ENCODE peak calls at places on chromosomes 12 and 14, in six cellular contexts. V is heart right ventricle, C is esophagus muscularis mucosa, S is left ventricle myocardium inferior, E is hepatocyte, N is WERI-Rb-1. T is an unnamed sample. For H3K27me3, the result is how much of the 10 kb centered on the place peaks cover.

GRCh38 chr14:89915114-89915878 is 39.2 kb downstream of the EFCAB11 start:
- DNase-seq in V (peak), C (no peak), S (peak), E (peak), N (peak), T (peak)

GRCh38 chr12:124392271-124392990 is 97.5 kb downstream of the RFLNA start:
- DNase-seq in V (no peak), C (no peak), S (no peak), E (no peak), N (peak), T (no peak)

GRCh38 chr12:617304-617915 is 45.8 kb downstream of the NINJ2 start:
- DNase-seq in V (peak), C (no peak), S (peak), E (peak), N (no peak), T (no peak)

GRCh38 chr12:114913871-114914801 is 230.2 kb upstream of the TBX3 start:
- DNase-seq in V (no peak), C (no peak), S (no peak), E (no peak), N (peak), T (no peak)

GRCh38 chr12:58877243-58877743 is 43.0 kb downstream of the LRIG3 start:
- DNase-seq in V (no peak), C (no peak), S (no peak), E (peak), N (no peak), T (no peak)

GRCh38 chr14:24356208-24356607 is 11.8 kb upstream of the NFATC4 start:
- DNase-seq in V (no peak), C (no peak), S (no peak), E (no peak), N (no peak), T (no peak)

GRCh38 chr14:43408472-43408871 is 1098.6 kb downstream of the FSCB start:
- DNase-seq in V (no peak), C (no peak), S (no peak), E (no peak), N (no peak), T (no peak)

GRCh38 chr12:823043-823698 is 70.8 kb downstream of the WNK1 start:
- DNase-seq in V (no peak), C (no peak), S (no peak), E (no peak), N (no peak), T (no peak)

GRCh38 chr14:95370076-95370475 is 50.4 kb upstream of the CLMN start:
- DNase-seq in V (no peak), C (no peak), S (no peak), E (no peak), N (no peak), T (no peak)

GRCh38 chr14:104794099-104794498 is 1.4 kb downstream of the AKT1 start:
- DNase-seq in V (no peak), C (no peak), S (no peak), E (peak), N (peak), T (no peak)

GRCh38 chr12:16150290-16150689 is 127.2 kb downstream of the SLC15A5 start:
- DNase-seq in V (no peak), C (no peak), S (no peak), E (no peak), N (no peak), T (no peak)

GRCh38 chr12:15688838-15689237 is 100.3 kb downstream of the EPS8 start:
- DNase-seq in V (no peak), C (no peak), S (no peak), E (no peak), N (no peak), T (no peak)

GRCh38 chr12:2256915-2257314 is 204.1 kb downstream of the CACNA1C start:
- DNase-seq in V (no peak), C (no peak), S (no peak), E (no peak), N (no peak), T (no peak)

GRCh38 chr12:130813436-130813835 is 25.6 kb downstream of the STX2 start:
- DNase-seq in V (no peak), C (no peak), S (no peak), E (no peak), N (no peak), T (no peak)

GRCh38 chr14:74579447-74580274 is 32.4 kb downstream of the LTBP2 start:
- DNase-seq in V (no peak), C (no peak), S (no peak), E (no peak), N (no peak), T (no peak)

GRCh38 chr14:99612737-99613330 is 8.8 kb upstream of the CCDC85C start:
- DNase-seq in V (no peak), C (no peak), S (no peak), E (peak), N (no peak), T (no peak)

GRCh38 chr14:35333347-35333730 is 41.2 kb downstream of the PSMA6 start:
- DNase-seq in V (no peak), C (no peak), S (no peak), E (peak), N (no peak), T (no peak)

GRCh38 chr14:68359862-68360552 is 432.9 kb downstream of the ZFP36L1 start:
- DNase-seq in V (peak), C (no peak), S (peak), E (peak), N (no peak), T (no peak)

GRCh38 chr12:95548539-95549391 is 2.5 kb downstream of the USP44 start:
- DNase-seq in V (peak), C (no peak), S (peak), E (peak), N (peak), T (peak)

GRCh38 chr12:120980800-120981368 is 2.5 kb downstream of the HNF1A start:
- DNase-seq in V (no peak), C (no peak), S (no peak), E (peak), N (no peak), T (no peak)

GRCh38 chr12:98679611-98680005 is 34.5 kb downstream of the APAF1 start:
- DNase-seq in V (no peak), C (no peak), S (no peak), E (no peak), N (no peak), T (no peak)

GRCh38 chr14:59301354-59301753 is 112.9 kb downstream of the DAAM1 start:
- DNase-seq in V (no peak), C (no peak), S (no peak), E (no peak), N (no peak), T (no peak)

GRCh38 chr14:63287661-63288483 is 30.9 kb downstream of the GPHB5 start:
- DNase-seq in V (no peak), C (no peak), S (no peak), E (no peak), N (no peak), T (no peak)

GRCh38 chr14:101813171-101813759 is 51.8 kb downstream of the PPP2R5C start:
- DNase-seq in V (peak), C (no peak), S (peak), E (no peak), N (no peak), T (no peak)

GRCh38 chr14:56378474-56378873 is 201.1 kb upstream of the TMEM260 start:
- DNase-seq in V (no peak), C (no peak), S (no peak), E (no peak), N (no peak), T (no peak)

GRCh38 chr12:131639270-131639940 is 71.5 kb upstream of the SFSWAP start:
- DNase-seq in V (no peak), C (no peak), S (no peak), E (peak), N (no peak), T (no peak)

GRCh38 chr12:109731231-109731731 is 17.7 kb downstream of the FAM222A start:
- DNase-seq in V (no peak), C (no peak), S (peak), E (no peak), N (peak), T (peak)

GRCh38 chr12:115004469-115005146 is 320.6 kb upstream of the TBX3 start:
- DNase-seq in V (no peak), C (no peak), S (no peak), E (no peak), N (no peak), T (no peak)

GRCh38 chr12:131441638-131442336 is 269.1 kb upstream of the SFSWAP start:
- DNase-seq in V (no peak), C (no peak), S (no peak), E (no peak), N (no peak), T (no peak)

GRCh38 chr12:583251-583869 is 79.9 kb downstream of the NINJ2 start:
- DNase-seq in V (peak), C (no peak), S (peak), E (peak), N (no peak), T (no peak)

GRCh38 chr14:22699801-22700564 is 55.8 kb upstream of the OR6J1 start:
- DNase-seq in V (no peak), C (no peak), S (no peak), E (no peak), N (no peak), T (no peak)

GRCh38 chr12:74415633-74416032 is 122.0 kb upstream of the ATXN7L3B start:
- DNase-seq in V (no peak), C (no peak), S (no peak), E (peak), N (no peak), T (no peak)

GRCh38 chr12:32134144-32134888 is 27.7 kb downstream of the BICD1 start:
- DNase-seq in V (no peak), C (no peak), S (no peak), E (no peak), N (no peak), T (no peak)

GRCh38 chr12:19411234-19412221 is 27.8 kb upstream of the AEBP2 start:
- DNase-seq in V (no peak), C (no peak), S (no peak), E (no peak), N (no peak), T (no peak)

GRCh38 chr12:125093681-125094025 is 28.4 kb downstream of the AACS start:
- DNase-seq in V (no peak), C (no peak), S (no peak), E (no peak), N (no peak), T (peak)

GRCh38 chr14:94750371-94750770 is 19.5 kb downstream of the GSC start:
- DNase-seq in V (no peak), C (no peak), S (no peak), E (no peak), N (no peak), T (no peak)

GRCh38 chr14:91070572-91070971 is 10.1 kb upstream of the RPS6KA5 start:
- DNase-seq in V (no peak), C (no peak), S (no peak), E (no peak), N (no peak), T (no peak)
- H3K27me3 ChIP-seq in V (under half), C (under half), S (under half), E (under half), N (under half), T (under half)

DNA sequence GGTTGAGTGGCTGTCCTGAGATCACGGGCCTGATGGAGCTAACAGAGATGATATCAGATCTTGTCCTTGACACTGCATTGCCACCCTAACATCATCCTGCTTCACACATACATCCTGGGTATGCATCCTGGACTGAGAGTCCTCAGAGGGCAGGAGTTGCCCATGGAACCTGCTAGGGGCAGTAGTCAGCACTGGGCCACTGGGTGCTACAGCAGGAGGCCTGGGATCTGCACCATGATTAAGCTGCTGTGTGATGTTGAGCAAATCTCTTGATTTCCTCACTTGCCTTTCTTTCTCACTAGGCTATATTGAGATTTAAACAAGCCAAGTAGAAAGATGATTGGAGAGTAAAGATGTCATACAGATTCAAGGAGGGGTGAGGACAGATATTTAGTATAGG is 22.1 kb upstream of the EIF4B start:
- DNase-seq in V (no peak), C (no peak), S (no peak), E (no peak), N (peak), T (no peak)
- TF ChIP-seq CTCF in V (no peak), C (no peak), S (no peak), E (no peak), N (peak), T (no peak)

GRCh38 chr14:93266127-93266526 is 59.1 kb downstream of the UBR7 start:
- DNase-seq in V (no peak), C (no peak), S (no peak), E (no peak), N (no peak), T (no peak)
- H3K27ac ChIP-seq in V (no peak), C (no peak), S (no peak), E (no peak), N (no peak), T (peak)

DNA sequence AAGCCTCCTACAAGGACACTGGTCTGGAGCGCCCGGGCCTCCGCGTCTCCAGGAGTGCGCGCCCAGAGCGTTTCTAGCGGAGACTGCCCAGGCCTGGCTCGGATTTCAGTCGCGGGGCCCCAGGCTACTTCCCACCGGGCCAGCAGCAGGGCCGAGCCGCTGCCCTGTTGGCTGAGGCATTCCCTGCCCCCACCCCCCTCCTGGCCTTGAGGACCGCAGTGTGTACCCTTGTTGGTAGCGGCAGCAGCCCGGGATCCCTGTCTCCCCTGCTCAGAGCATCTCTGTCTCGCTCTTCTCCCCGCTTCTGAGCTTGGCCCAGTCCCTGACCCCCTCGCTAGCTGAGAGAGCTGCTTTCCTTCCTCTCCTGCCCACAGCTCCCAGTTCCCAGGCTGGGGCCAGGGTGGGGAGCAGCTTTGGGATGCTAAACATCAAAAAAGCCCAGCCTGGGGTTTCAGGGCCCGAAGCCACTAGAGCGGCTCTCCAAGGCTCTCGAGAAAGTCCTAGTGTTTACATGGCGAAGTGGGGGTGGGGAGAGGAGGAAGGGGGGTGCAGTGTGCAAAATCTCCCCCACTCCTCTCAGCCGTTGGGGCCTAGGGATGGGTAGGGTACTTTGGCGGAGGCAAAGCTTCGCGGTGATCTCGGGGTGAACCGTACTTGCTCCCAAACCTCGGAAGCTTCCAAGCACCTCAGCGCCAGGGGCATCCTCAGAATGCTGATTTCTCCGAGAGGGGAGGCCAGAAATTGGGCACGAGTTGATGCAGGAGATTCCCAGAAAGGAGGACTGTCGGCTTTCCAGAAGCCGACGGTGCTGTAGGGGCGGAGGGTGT is 6.4 kb downstream of the NKX2-1 start:
- DNase-seq in V (no peak), C (no peak), S (no peak), E (no peak), N (no peak), T (no peak)
- H3K27me3 ChIP-seq in V (half or more), C (half or more), S (half or more), E (half or more), N (half or more), T (half or more)

GRCh38 chr12:77204055-77204454 is 138.7 kb upstream of the E2F7 start:
- DNase-seq in V (no peak), C (no peak), S (no peak), E (peak), N (no peak), T (no peak)
- TF ChIP-seq CTCF in V (peak), C (no peak), S (peak), E (peak), N (peak), T (no peak)

DNA sequence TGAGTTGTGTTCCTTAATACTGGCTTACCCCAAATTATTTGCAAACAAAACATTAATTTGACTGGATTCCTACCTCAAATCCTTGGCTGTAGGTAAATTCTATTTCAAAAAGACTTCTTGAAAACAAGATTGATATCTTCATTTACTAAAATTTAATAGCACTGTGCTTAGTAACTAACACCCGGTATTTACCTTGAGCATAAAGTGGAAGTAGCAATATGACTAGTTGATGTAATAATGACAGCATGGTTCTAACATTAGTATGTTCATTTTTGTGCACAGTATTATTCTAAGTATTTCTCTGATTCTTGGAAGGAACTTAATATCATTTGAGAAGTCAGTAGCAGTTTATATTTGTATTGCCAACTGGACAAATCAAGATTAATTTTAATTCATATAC is 96.8 kb downstream of the PPHLN1 start:
- DNase-seq in V (no peak), C (no peak), S (no peak), E (no peak), N (no peak), T (no peak)
- H3K27ac ChIP-seq in V (peak), C (no peak), S (peak), E (no peak), N (no peak), T (no peak)

GRCh38 chr12:108446766-108447165 is 68.3 kb upstream of the FICD start:
- DNase-seq in V (no peak), C (no peak), S (peak), E (no peak), N (no peak), T (no peak)

GRCh38 chr12:108440736-108441135 is 74.3 kb upstream of the FICD start:
- DNase-seq in V (no peak), C (no peak), S (no peak), E (no peak), N (no peak), T (no peak)

GRCh38 chr12:108441549-108441948 is 73.5 kb upstream of the FICD start:
- DNase-seq in V (no peak), C (no peak), S (no peak), E (no peak), N (no peak), T (no peak)

GRCh38 chr12:108442077-108442476 is 73.0 kb upstream of the FICD start:
- DNase-seq in V (peak), C (no peak), S (no peak), E (no peak), N (no peak), T (no peak)

DNA sequence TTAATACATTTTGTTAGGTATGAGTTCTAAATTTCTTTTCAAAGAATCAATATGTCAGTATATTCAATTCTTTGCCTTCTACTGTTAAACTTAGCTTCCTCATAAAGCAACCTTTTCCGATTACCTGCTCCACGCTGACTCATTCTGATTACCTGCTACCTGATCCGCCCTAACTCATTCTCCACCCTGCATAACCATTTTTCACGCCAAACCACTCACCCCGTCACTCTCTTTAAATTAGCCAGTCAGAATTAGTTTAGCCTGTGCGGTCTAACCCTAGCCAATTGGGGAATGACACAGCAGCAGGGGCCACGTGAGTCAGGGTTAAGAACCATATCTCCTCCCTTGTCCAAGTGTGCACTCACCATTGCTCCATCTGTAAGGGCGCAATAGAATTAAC is 72.2 kb upstream of the FICD start:
- DNase-seq in V (no peak), C (no peak), S (no peak), E (no peak), N (no peak), T (no peak)
- H3K27me3 ChIP-seq in V (under half), C (under half), S (under half), E (under half), N (half or more), T (under half)

T was measured in dorsolateral prefrontal cortex.